ENCODE peak calls at places on chromosomes 4 and X, in six cellular contexts. I is NCI-H524; Y is G401; M is naive thymus-derived CD8-positive, alpha-beta T cell; X is ACHN; V is left kidney. E is an unnamed sample.

GRCh38 chrX:96776966-96777365 is 92.3 kb downstream of the DIAPH2 start:
- DNase-seq in I (no peak), Y (no peak), M (no peak), X (no peak), V (no peak), E (no peak)

GRCh38 chr4:139042981-139043460 is 27.4 kb downstream of the NOCT start:
- DNase-seq in I (peak), Y (no peak), M (no peak), X (no peak), V (no peak), E (no peak)

GRCh38 chr4:7342223-7342576 is 92.5 kb downstream of the PSAPL1 start:
- DNase-seq in I (no peak), Y (no peak), M (no peak), X (no peak), V (no peak), E (no peak)

GRCh38 chr4:72430050-72430449 is 139.0 kb downstream of the ADAMTS3 start:
- DNase-seq in I (no peak), Y (no peak), M (no peak), X (peak), V (no peak), E (no peak)

GRCh38 chrX:74450803-74451449 is 29.6 kb downstream of the SLC16A2 start:
- DNase-seq in I (no peak), Y (no peak), M (no peak), X (no peak), V (no peak), E (no peak)

GRCh38 chr4:17766826-17767458 is 14.5 kb downstream of the FAM184B start:
- DNase-seq in I (no peak), Y (no peak), M (no peak), X (no peak), V (no peak), E (no peak)

GRCh38 chr4:6331018-6331417 is 61.4 kb downstream of the WFS1 start:
- DNase-seq in I (no peak), Y (no peak), M (no peak), X (peak), V (no peak), E (peak)

GRCh38 chr4:169341490-169341889 is 70.7 kb upstream of the SH3RF1 start:
- DNase-seq in I (no peak), Y (no peak), M (no peak), X (no peak), V (no peak), E (no peak)

GRCh38 chrX:10103023-10103422 is 53.8 kb upstream of the CLCN4 start:
- DNase-seq in I (no peak), Y (no peak), M (no peak), X (peak), V (no peak), E (no peak)

GRCh38 chrX:30060718-30061117 is 154.6 kb upstream of the MAGEB2 start:
- DNase-seq in I (peak), Y (peak), M (no peak), X (peak), V (peak), E (peak)

GRCh38 chr4:94068712-94069111 is 139.0 kb upstream of the SMARCAD1 start:
- DNase-seq in I (no peak), Y (no peak), M (no peak), X (no peak), V (no peak), E (no peak)

GRCh38 chrX:133938530-133938929 is 46.9 kb downstream of the GPC3 start:
- DNase-seq in I (no peak), Y (no peak), M (no peak), X (no peak), V (no peak), E (no peak)

GRCh38 chr4:121950680-121951569 is 935 bp downstream of the TRPC3 start:
- DNase-seq in I (no peak), Y (no peak), M (peak), X (no peak), V (peak), E (no peak)

GRCh38 chr4:185774815-185775684 is 36.9 kb downstream of the SORBS2 start:
- DNase-seq in I (no peak), Y (peak), M (no peak), X (no peak), V (peak), E (peak)

GRCh38 chr4:26022346-26022891 is 108.4 kb downstream of the SMIM20 start:
- DNase-seq in I (no peak), Y (no peak), M (no peak), X (no peak), V (no peak), E (peak)

GRCh38 chr4:183241771-183242170 is 78.3 kb downstream of the CLDN22 start:
- DNase-seq in I (no peak), Y (no peak), M (no peak), X (no peak), V (no peak), E (no peak)

GRCh38 chr4:138113819-138114415 is 128.2 kb downstream of the SLC7A11 start:
- DNase-seq in I (no peak), Y (no peak), M (no peak), X (no peak), V (no peak), E (no peak)